ENCODE peak calls at places on chromosome 2, in five cellular contexts. X is GM06990, C is PC-9, Y is body of pancreas, T is brain microvascular endothelial cell. P is an unnamed sample.
A peak's percentile ranks its signal among the peaks of the same experiment; 100 is the strongest.

GRCh38 chr2:3780477-3781402 is 77.4 kb downstream of the DCDC2C start:
- DNase-seq in Y (peak; percentile 45), T (peak; percentile 75), X (peak; percentile 16), C (peak; percentile 16), P (peak; percentile 58)

GRCh38 chr2:213065583-213066444 is 85.6 kb downstream of the IKZF2 start:
- DNase-seq in Y (peak; percentile 31), X (no peak), C (no peak), T (peak; percentile 20), P (peak; percentile 7)

GRCh38 chr2:10977003-10977402 is 65.3 kb downstream of the KCNF1 start:
- DNase-seq in T (peak; percentile 21), C (no peak), Y (no peak), X (no peak), P (no peak)

GRCh38 chr2:239965318-239965717 is 59.8 kb downstream of the NDUFA10 start:
- DNase-seq in X (no peak), Y (no peak), C (no peak), T (no peak), P (no peak)

GRCh38 chr2:139867601-139868226 is 1087.5 kb upstream of the NXPH2 start:
- DNase-seq in C (peak; percentile 2), Y (no peak), T (no peak), X (no peak), P (no peak)

GRCh38 chr2:183248866-183249567 is 124.8 kb downstream of the NUP35 start:
- DNase-seq in T (peak; percentile 4), Y (no peak), X (peak; percentile 9), C (no peak), P (no peak)

GRCh38 chr2:168430431-168430830 is 25.6 kb upstream of the CERS6 start:
- DNase-seq in Y (no peak), T (no peak), C (no peak), X (no peak), P (no peak)

GRCh38 chr2:28269019-28269784 is 123.5 kb upstream of the FOSL2 start:
- DNase-seq in C (peak; percentile 61), T (no peak), Y (peak; percentile 23), X (no peak), P (peak; percentile 46)

GRCh38 chr2:188570365-188570764 is 278.7 kb downstream of the GULP1 start:
- DNase-seq in C (no peak), Y (no peak), T (no peak), X (no peak), P (no peak)

GRCh38 chr2:240811346-240812300 is 8.4 kb downstream of the KIF1A start:
- DNase-seq in T (no peak), Y (no peak), C (no peak), X (no peak), P (no peak)

GRCh38 chr2:156334496-156335478 is 2.3 kb upstream of the NR4A2 start:
- DNase-seq in Y (peak; percentile 89), T (peak; percentile 92), X (no peak), C (peak; percentile 70), P (peak; percentile 89)

GRCh38 chr2:120539937-120540718 is 194.2 kb downstream of the INHBB start:
- DNase-seq in C (peak; percentile 86), T (peak; percentile 85), X (no peak), Y (peak; percentile 85), P (peak; percentile 50)

GRCh38 chr2:17306219-17306618 is 212.0 kb downstream of the RAD51AP2 start:
- DNase-seq in X (no peak), T (no peak), Y (no peak), C (no peak), P (no peak)

GRCh38 chr2:173898996-173899395 is 66.2 kb downstream of the SP3 start:
- DNase-seq in C (no peak), Y (no peak), T (no peak), X (peak; percentile 15), P (no peak)

GRCh38 chr2:55500025-55500424 is 19.5 kb upstream of the CFAP36 start:
- DNase-seq in C (no peak), T (peak; percentile 40), Y (no peak), X (no peak), P (no peak)

GRCh38 chr2:222039821-222040220 is 259.0 kb downstream of the PAX3 start:
- DNase-seq in T (no peak), C (no peak), X (no peak), Y (no peak), P (peak; percentile 21)

GRCh38 chr2:62340981-62341624 is 145.2 kb downstream of the B3GNT2 start:
- DNase-seq in C (peak; percentile 38), X (peak; percentile 40), Y (peak; percentile 35), T (peak; percentile 34), P (no peak)

GRCh38 chr2:30912056-30912455 is 104.8 kb upstream of the CAPN13 start:
- DNase-seq in T (no peak), X (no peak), C (no peak), Y (no peak), P (no peak)

GRCh38 chr2:142870516-142870915 is 6.9 kb upstream of the KYNU start:
- DNase-seq in Y (no peak), C (no peak), X (no peak), T (no peak), P (no peak)

GRCh38 chr2:142867161-142867560 is 10.3 kb upstream of the KYNU start:
- DNase-seq in T (no peak), X (no peak), C (no peak), Y (no peak), P (no peak)

GRCh38 chr2:142866426-142866825 is 11.0 kb upstream of the KYNU start:
- DNase-seq in Y (no peak), T (no peak), C (no peak), X (no peak), P (no peak)

GRCh38 chr2:142869461-142870106 is 7.9 kb upstream of the KYNU start:
- DNase-seq in X (no peak), T (no peak), Y (no peak), C (no peak), P (no peak)

DNA sequence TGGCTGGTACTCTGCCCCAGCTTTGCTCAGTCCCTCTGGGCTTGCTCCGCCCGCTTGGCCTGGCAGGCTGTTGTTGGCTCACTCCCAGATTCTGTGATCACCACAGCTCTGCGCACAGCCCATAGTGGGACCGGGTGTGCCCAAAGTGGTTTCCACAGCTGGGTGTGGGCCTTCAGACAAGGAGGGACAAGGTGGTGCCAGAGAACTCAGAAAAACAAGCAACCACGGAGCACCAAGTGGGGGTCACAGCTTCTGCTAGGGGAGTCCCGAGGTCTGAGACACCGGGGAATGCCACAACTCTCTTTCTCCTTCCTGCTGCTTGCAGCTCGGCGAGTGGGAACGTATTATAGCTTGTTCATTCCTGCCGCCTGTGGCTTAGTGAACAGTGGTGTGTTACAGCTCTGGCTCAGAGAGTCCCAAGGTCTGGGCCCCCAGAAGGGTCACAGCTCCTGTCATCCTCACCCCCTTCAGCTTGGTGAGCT is 9.1 kb upstream of the KYNU start:
- DNase-seq in X (peak; percentile 80), T (no peak), C (peak; percentile 71), Y (peak; percentile 34), P (peak; percentile 86)
- TF ChIP-seq CTCF in X (no peak), T (no peak), C (no peak), Y (no peak), P (no peak)

DNA sequence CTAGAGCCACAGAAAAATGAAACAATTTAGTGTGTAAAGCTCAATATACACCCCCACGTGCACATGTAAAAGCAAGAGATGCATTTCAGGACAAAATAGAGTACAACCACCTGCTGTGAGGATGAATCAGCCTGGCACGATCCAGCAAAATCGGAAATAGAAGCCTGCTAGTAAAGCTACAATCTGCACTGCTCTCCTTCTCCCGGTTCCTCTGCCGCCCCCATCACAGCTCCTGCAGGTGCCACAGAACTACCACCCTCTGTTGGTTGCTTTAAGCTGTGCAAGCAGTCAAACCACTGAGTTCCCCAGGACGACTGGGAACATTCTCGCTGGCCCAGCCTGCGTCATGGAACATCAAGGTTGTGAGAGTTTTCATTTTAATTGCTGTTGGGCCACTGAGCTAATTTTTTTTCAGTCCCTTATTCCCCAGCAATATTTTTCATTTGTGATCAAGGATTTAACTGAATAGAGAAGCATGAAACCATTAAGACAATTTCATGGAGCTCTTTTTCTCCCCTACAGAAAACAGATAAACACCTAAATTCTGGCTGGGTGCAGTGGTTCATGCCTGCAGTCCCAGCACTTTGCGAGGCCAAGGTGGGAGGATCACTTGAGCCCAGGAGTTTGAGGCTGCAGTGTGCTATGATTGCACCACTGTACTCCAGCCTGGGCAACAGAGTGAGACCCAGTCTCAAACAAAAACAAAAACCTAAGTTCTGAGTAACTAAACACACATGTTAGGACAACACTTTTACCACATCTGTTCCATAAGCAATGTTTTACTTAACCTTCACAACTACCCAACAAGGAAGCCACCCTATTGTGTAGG is 47.6 kb upstream of the MAPRE3 start:
- DNase-seq in X (no peak), Y (peak; percentile 49), C (peak; percentile 25), T (peak; percentile 32), P (peak; percentile 61)
- TF ChIP-seq CTCF in X (peak; percentile 76), Y (peak; percentile 29), C (peak; percentile 64), T (peak; percentile 76), P (peak; percentile 42)

DNA sequence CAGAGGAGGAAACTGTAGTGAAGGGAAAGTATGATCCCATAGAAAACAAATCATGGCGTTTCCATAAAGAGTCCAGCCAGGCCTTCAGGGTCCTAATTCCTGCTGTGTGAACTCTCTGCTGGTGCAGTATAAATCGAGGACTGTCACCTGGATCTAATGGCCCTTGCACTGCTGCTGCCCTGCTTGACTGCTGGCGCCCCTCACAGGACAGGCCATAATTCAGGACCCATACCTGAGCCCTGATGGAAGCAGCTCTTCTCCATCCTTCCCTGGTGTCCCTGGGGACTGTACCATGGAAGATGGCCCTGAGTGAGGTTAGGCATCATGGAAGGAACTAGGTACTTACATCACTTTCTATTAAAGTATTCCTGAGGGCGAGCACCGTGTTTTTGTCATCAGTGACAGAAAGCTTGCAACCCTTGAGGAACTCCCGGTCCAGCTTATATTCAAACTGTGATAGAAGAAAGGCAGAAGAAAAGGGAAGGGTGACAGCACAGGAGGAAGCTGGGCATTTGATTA is 116.9 kb downstream of the RIF1 start:
- DNase-seq in X (no peak), Y (no peak), C (no peak), T (no peak), P (no peak)
- TF ChIP-seq CTCF in X (no peak), Y (no peak), C (no peak), T (no peak), P (no peak)

GRCh38 chr2:160583823-160584537 is 90.4 kb upstream of the RBMS1 start:
- DNase-seq in C (no peak), T (no peak), X (no peak), Y (no peak), P (no peak)

GRCh38 chr2:160581448-160581847 is 87.8 kb upstream of the RBMS1 start:
- DNase-seq in C (no peak), Y (no peak), X (no peak), T (no peak), P (no peak)

GRCh38 chr2:160583162-160583522 is 89.5 kb upstream of the RBMS1 start:
- DNase-seq in C (peak; percentile 14), X (no peak), Y (no peak), T (peak; percentile 69), P (no peak)

GRCh38 chr2:160581035-160581434 is 87.4 kb upstream of the RBMS1 start:
- DNase-seq in Y (no peak), T (peak; percentile 83), X (no peak), C (no peak), P (no peak)

DNA sequence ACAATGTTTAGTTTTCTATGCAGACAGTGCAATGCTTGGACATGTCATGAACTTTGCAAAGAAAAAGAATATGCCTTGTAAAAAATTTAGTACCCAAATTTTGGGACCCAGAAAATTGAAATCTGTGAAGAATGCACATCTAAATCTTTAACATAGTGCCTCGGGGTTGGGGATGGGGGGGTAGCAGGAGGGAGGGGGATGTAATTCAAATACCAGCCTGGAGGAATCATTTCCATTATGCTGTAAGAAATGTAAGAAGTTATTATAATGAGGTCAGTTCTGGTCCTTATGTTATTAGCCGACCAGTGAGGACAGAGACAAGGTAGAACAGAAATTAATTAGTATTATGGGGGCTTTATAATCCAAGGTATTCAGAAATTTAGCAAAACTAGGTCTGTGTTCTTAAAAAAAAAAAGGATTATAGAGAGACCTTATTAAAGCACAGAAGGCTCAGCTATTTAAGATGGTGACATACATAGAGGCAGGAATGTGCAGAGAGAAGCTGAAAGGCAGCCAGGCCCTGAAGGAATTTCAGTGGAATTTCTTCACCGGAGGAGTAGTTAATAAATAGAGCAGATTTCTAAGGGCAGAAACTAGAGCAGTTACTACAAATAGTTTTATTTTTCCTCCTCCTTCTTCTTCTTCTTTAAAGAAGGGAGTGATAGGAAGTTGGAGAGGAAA is 89.0 kb upstream of the RBMS1 start:
- DNase-seq in T (peak; percentile 73), C (peak; percentile 29), Y (peak; percentile 19), X (no peak), P (no peak)
- TF ChIP-seq CTCF in T (no peak), C (no peak), Y (no peak), X (no peak), P (no peak)

P was measured in Calu3.